ENCODE peak calls at places on chromosomes 5 and 9, in eight cellular contexts. G is H9, A is fibroblast of lung, M is keratinocyte, H is PC-9, Z is IMR-90, V is neural progenitor cell, T is GM23248. F is an unnamed sample.

GRCh38 chr5:75412111-75412990 is 75.3 kb downstream of the HMGCR start:
- DNase-seq in T (peak; percentile 16), G (no peak), M (no peak), V (no peak), Z (peak; percentile 91), H (no peak), A (peak; percentile 78), F (peak; percentile 38)

GRCh38 chr5:164048527-164048926 is 543.1 kb downstream of the MAT2B start:
- DNase-seq in Z (peak; percentile 44), V (no peak), T (no peak), M (no peak), G (no peak), H (no peak), A (peak; percentile 64), F (no peak)

GRCh38 chr5:130278136-130278535 is 373.9 kb downstream of the CHSY3 start:
- DNase-seq in A (no peak), Z (no peak), V (peak; percentile 13), H (no peak), G (peak; percentile 54), T (no peak), M (no peak), F (peak; percentile 24)

GRCh38 chr5:88145603-88146467 is 122.8 kb downstream of the TMEM161B start:
- DNase-seq in T (peak; percentile 23), G (peak; percentile 63), V (peak; percentile 67), A (peak; percentile 9), M (no peak), Z (no peak), H (no peak), F (peak; percentile 83)

GRCh38 chr5:113343343-113343742 is 91.4 kb downstream of the TSSK1B start:
- DNase-seq in T (peak; percentile 14), M (no peak), G (no peak), Z (peak; percentile 84), H (no peak), V (no peak), A (peak; percentile 75), F (no peak)

GRCh38 chr5:7078901-7079300 is 317.0 kb upstream of the ADCY2 start:
- DNase-seq in Z (no peak), M (no peak), V (peak; percentile 66), H (no peak), G (peak; percentile 55), A (no peak), T (peak; percentile 5), F (peak; percentile 83)

GRCh38 chr5:88262116-88262515 is 6.5 kb downstream of the TMEM161B start:
- DNase-seq in G (no peak), H (no peak), T (peak; percentile 61), M (no peak), V (no peak), A (no peak), Z (peak; percentile 54), F (no peak)

GRCh38 chr5:163460562-163461176 is at the start of gene HMMR:
- DNase-seq in T (peak; percentile 59), A (peak; percentile 33), G (no peak), H (peak; percentile 36), M (no peak), Z (peak; percentile 23), V (peak; percentile 59), F (peak; percentile 48)

GRCh38 chr9:119368681-119369581 is at the start of gene BRINP1:
- DNase-seq in Z (no peak), V (peak; percentile 69), M (no peak), T (peak; percentile 82), H (no peak), A (no peak), G (peak; percentile 80), F (peak; percentile 83)

GRCh38 chr9:99855467-99856176 is 33.9 kb downstream of the NR4A3 start:
- DNase-seq in T (no peak), A (no peak), M (no peak), H (no peak), Z (no peak), V (no peak), G (no peak), F (peak; percentile 56)

GRCh38 chr9:100690438-100690837 is 112.6 kb downstream of the CAVIN4 start:
- DNase-seq in T (no peak), G (no peak), M (no peak), Z (no peak), A (no peak), H (no peak), V (no peak), F (no peak)

GRCh38 chr9:116313638-116314037 is 160.0 kb downstream of the PAPPA start:
- DNase-seq in H (no peak), T (peak; percentile 46), Z (no peak), G (no peak), M (no peak), V (no peak), A (peak; percentile 21), F (no peak)

GRCh38 chr9:136718463-136719211 is 6.3 kb downstream of the DIPK1B start:
- DNase-seq in M (no peak), Z (no peak), G (no peak), T (no peak), A (no peak), V (no peak), H (no peak), F (no peak)

GRCh38 chr9:136720251-136720886 is 8.0 kb downstream of the DIPK1B start:
- DNase-seq in Z (no peak), M (no peak), G (peak; percentile 41), T (peak; percentile 46), A (no peak), V (peak; percentile 70), H (no peak), F (no peak)

GRCh38 chr9:136717399-136717798 is 5.0 kb downstream of the DIPK1B start:
- DNase-seq in G (no peak), V (no peak), Z (no peak), A (no peak), M (no peak), H (no peak), T (no peak), F (no peak)

GRCh38 chr9:136720887-136721338 is 8.5 kb downstream of the DIPK1B start:
- DNase-seq in Z (no peak), H (no peak), T (no peak), G (no peak), A (no peak), M (no peak), V (no peak), F (no peak)

DNA sequence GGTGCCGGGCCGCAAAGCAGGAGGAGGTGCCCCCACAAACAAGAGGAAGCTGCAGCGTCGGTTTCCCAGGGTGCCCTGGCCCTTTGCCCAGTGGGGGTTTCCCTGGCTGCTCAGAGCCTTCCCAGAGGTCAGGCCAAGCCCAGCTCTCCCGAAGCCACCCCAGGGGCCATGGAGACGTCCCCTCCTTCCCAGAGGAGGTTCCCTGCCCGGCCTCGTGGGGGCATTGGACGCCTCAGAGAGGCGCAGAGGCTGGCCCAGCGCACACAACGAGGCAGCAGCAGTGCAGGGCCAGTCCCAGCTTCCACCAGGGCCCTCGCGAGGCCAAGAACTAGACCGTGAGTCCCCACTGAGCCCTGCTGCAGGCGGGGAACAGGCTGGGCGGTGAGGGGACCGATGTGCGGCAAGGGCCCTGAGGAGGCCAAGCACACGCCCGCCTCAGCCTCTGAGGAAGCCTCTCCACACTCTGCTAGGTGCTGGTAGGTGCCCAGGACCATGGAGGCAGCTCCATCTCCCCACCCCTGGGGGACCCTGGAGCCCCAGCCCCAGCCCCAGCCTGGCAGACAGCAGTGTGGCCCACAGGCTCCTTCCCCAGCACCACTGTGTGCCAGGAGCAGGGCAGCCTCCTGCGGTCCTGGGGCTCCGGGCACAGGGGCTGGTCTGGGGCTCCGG is 7.0 kb downstream of the DIPK1B start:
- DNase-seq in T (no peak), Z (no peak), H (no peak), G (peak; percentile 39), V (no peak), A (no peak), M (no peak), F (no peak)
- H4K20me1 ChIP-seq in T (peaks cover 2% of the 10 kb centered on the region), Z (peaks cover 45% of the 10 kb centered on the region), H (peaks cover 41% of the 10 kb centered on the region), G (no peaks in the 10 kb centered on the region), V (peaks cover 79% of the 10 kb centered on the region), A (no peaks in the 10 kb centered on the region), M (peaks cover 29% of the 10 kb centered on the region), F (peaks cover 6% of the 10 kb centered on the region)

GRCh38 chr9:34240021-34240420 is 61.2 kb downstream of the UBAP1 start:
- DNase-seq in Z (no peak), H (no peak), G (no peak), V (no peak), M (no peak), A (no peak), T (no peak), F (peak; percentile 44)

GRCh38 chr9:34246453-34246852 is 67.6 kb downstream of the UBAP1 start:
- DNase-seq in V (no peak), G (no peak), Z (no peak), H (no peak), T (no peak), M (no peak), A (no peak), F (no peak)

GRCh38 chr9:34237836-34238235 is 59.0 kb downstream of the UBAP1 start:
- DNase-seq in Z (no peak), G (no peak), H (no peak), V (no peak), M (no peak), A (no peak), T (peak; percentile 26), F (no peak)

GRCh38 chr9:34242830-34243229 is 64.0 kb downstream of the UBAP1 start:
- DNase-seq in H (no peak), V (no peak), M (no peak), G (no peak), A (no peak), Z (no peak), T (peak; percentile 32), F (no peak)
- H4K20me1 ChIP-seq in H (peaks cover 9% of the 10 kb centered on the region), V (peaks cover 16% of the 10 kb centered on the region), M (peaks cover 3% of the 10 kb centered on the region), G (no peaks in the 10 kb centered on the region), A (no peaks in the 10 kb centered on the region), Z (peaks cover 30% of the 10 kb centered on the region), T (no peaks in the 10 kb centered on the region), F (peaks cover 16% of the 10 kb centered on the region)

DNA sequence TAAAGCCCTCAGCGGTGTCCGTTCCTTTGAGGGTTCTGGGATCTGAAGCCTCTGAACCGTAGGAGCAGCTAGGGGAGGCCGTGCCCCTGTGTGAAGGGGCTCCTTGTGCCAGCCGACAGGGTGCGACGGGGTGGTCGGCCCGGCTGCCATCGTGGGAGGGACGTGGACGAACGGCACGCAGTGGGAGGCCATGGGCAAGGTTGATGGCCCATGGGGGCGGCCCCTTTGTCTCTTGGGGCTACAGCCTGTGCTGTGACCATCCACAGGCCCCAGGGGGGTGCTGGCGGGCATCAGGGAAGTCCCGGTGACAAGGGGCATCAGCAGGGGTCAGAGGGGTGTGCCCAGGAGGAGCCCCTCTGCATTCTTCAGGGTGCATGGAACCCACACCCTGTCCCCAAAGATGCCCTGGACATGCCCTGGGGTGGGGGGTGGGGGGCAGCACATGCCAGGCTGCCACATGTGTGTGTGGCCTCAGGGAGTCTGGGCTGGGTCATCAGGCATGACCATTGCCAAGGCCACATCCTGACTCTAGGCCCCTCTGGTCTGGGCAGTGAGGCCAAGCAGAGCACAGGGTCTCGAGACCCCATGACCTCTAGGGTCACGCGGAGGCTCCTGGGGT is 49.6 kb upstream of the CACNA1B start:
- DNase-seq in Z (no peak), G (no peak), A (no peak), T (no peak), V (no peak), M (no peak), H (no peak), F (no peak)
- H4K20me1 ChIP-seq in Z (peaks cover 18% of the 10 kb centered on the region), G (no peaks in the 10 kb centered on the region), A (no peaks in the 10 kb centered on the region), T (no peaks in the 10 kb centered on the region), V (peaks cover 26% of the 10 kb centered on the region), M (peaks cover 12% of the 10 kb centered on the region), H (no peaks in the 10 kb centered on the region), F (peaks cover 7% of the 10 kb centered on the region)

DNA sequence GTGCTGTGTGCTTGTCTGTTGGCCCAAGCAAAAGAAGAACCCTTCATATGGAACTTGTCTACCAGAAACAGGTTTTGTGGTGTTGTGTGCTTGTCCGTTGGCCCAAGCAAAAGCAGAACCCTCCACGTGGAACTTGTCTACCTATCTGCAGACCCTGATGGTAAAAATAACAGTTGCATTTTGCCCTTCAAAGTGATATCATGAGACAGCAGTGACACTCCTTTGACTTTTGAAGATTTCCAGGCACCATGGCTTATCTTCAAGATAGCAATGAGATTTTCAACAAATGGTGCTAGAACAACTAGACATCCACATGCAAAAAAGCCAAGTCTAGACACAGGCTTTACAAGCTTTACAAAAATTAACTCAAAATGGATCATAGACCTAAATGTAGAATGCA is 16.9 kb downstream of the MACROH2A1 start:
- DNase-seq in A (no peak), T (no peak), H (no peak), G (no peak), Z (no peak), M (no peak), V (no peak), F (no peak)
- H4K20me1 ChIP-seq in A (no peaks in the 10 kb centered on the region), T (no peaks in the 10 kb centered on the region), H (peaks cover 79% of the 10 kb centered on the region), G (peaks cover 2% of the 10 kb centered on the region), Z (peaks cover 53% of the 10 kb centered on the region), M (peaks cover 4% of the 10 kb centered on the region), V (peaks cover 70% of the 10 kb centered on the region), F (peaks cover 13% of the 10 kb centered on the region)

F was measured in GM23338.